ENCODE peak calls at places on chromosome 17, in ten cellular contexts. P is fibroblast of pulmonary artery, K is dorsolateral prefrontal cortex, Y is HFF-Myc, V is tibial artery, H is testis, Q is ascending aorta, M is left ventricle myocardium inferior, Z is IMR-90, A is neural progenitor cell. N is an unnamed sample.

GRCh38 chr17:36072431-36073121 is 8.5 kb downstream of the CCL18 start:
- DNase-seq in P (peak; percentile 36), K (no peak), Y (peak; percentile 2), V (peak; percentile 35), H (peak; percentile 73), Q (no peak), M (no peak), Z (peak; percentile 10), A (peak; percentile 86), N (no peak)

GRCh38 chr17:40341808-40342574 is 22.5 kb downstream of the GJD3 start:
- DNase-seq in P (peak; percentile 71), K (peak; percentile 81), Y (no peak), V (peak; percentile 79), H (peak; percentile 84), Q (no peak), M (peak; percentile 85), Z (peak; percentile 50), A (peak; percentile 84), N (no peak)

GRCh38 chr17:50954641-50955121 is 88.5 kb upstream of the TOB1 start:
- DNase-seq in P (no peak), K (no peak), Y (no peak), V (no peak), H (no peak), Q (no peak), M (no peak), Z (no peak), A (no peak), N (no peak)

GRCh38 chr17:10605221-10605783 is 51.8 kb downstream of the MYH3 start:
- DNase-seq in P (no peak), K (no peak), Y (no peak), V (no peak), H (no peak), Q (no peak), M (no peak), Z (no peak), A (no peak), N (no peak)

GRCh38 chr17:40399185-40399584 is 18.5 kb downstream of the TOP2A start:
- DNase-seq in P (peak; percentile 80), K (no peak), Y (peak; percentile 22), V (no peak), H (no peak), Q (no peak), M (no peak), Z (peak; percentile 74), A (peak; percentile 72), N (peak; percentile 12)

GRCh38 chr17:42787266-42787665 is 6.9 kb downstream of the WNK4 start:
- DNase-seq in P (no peak), K (no peak), Y (no peak), V (no peak), H (no peak), Q (no peak), M (no peak), Z (no peak), A (no peak), N (no peak)

GRCh38 chr17:74493381-74493833 is 27.0 kb downstream of the CD300A start:
- DNase-seq in P (peak; percentile 74), K (peak; percentile 71), Y (peak; percentile 22), V (peak; percentile 54), H (peak; percentile 80), Q (peak; percentile 21), M (peak; percentile 62), Z (peak; percentile 45), A (peak; percentile 87), N (no peak)

GRCh38 chr17:43907425-43907981 is at the start of gene MPP2:
- DNase-seq in P (peak; percentile 66), K (peak; percentile 92), Y (no peak), V (peak; percentile 76), H (peak; percentile 92), Q (no peak), M (peak; percentile 72), Z (peak; percentile 58), A (peak; percentile 95), N (no peak)

GRCh38 chr17:31582151-31582907 is 190.9 kb downstream of the RAB11FIP4 start:
- DNase-seq in P (peak; percentile 54), K (peak; percentile 60), Y (no peak), V (peak; percentile 72), H (peak; percentile 29), Q (peak; percentile 51), M (peak; percentile 62), Z (peak; percentile 36), A (no peak), N (no peak)

GRCh38 chr17:29133146-29133713 is 47.0 kb downstream of the MYO18A start:
- DNase-seq in P (peak; percentile 68), K (peak; percentile 85), Y (no peak), V (peak; percentile 67), H (no peak), Q (peak; percentile 72), M (peak; percentile 48), Z (peak; percentile 89), A (no peak), N (no peak)

GRCh38 chr17:45334231-45334630 is 17.4 kb upstream of the MAP3K14 start:
- DNase-seq in P (no peak), K (no peak), Y (no peak), V (no peak), H (no peak), Q (no peak), M (no peak), Z (no peak), A (no peak), N (no peak)

GRCh38 chr17:69502488-69502887 is 88.0 kb downstream of the MAP2K6 start:
- DNase-seq in P (no peak), K (no peak), Y (no peak), V (no peak), H (no peak), Q (no peak), M (no peak), Z (no peak), A (no peak), N (no peak)

GRCh38 chr17:69500911-69501429 is 86.5 kb downstream of the MAP2K6 start:
- DNase-seq in P (no peak), K (no peak), Y (no peak), V (no peak), H (no peak), Q (no peak), M (no peak), Z (no peak), A (no peak), N (no peak)

GRCh38 chr17:69503711-69504110 is 89.2 kb downstream of the MAP2K6 start:
- DNase-seq in P (no peak), K (no peak), Y (no peak), V (no peak), H (no peak), Q (no peak), M (no peak), Z (no peak), A (no peak), N (no peak)

GRCh38 chr17:69499301-69499700 is 84.8 kb downstream of the MAP2K6 start:
- DNase-seq in P (no peak), K (no peak), Y (no peak), V (no peak), H (no peak), Q (no peak), M (no peak), Z (no peak), A (no peak), N (no peak)

GRCh38 chr17:69501591-69502468 is 87.3 kb downstream of the MAP2K6 start:
- DNase-seq in P (peak; percentile 64), K (no peak), Y (peak; percentile 67), V (peak; percentile 34), H (peak; percentile 32), Q (no peak), M (no peak), Z (peak; percentile 90), A (peak; percentile 27), N (no peak)
- H3K4me3 ChIP-seq in P (peak overlapping the region; percentile 31), K (peak overlapping the region; percentile 55), Y (peak overlapping the region; percentile 38), V (peak overlapping the region; percentile 21), H (no peak overlapping the region), Q (peak overlapping the region; percentile 40), M (peak overlapping the region; percentile 43), Z (peak overlapping the region; percentile 2), A (no peak overlapping the region), N (no peak overlapping the region)

GRCh38 chr17:7560172-7561027 is 1.3 kb upstream of the SENP3 start:
- DNase-seq in P (peak; percentile 65), K (peak; percentile 65), Y (no peak), V (peak; percentile 42), H (peak; percentile 64), Q (no peak), M (peak; percentile 61), Z (peak; percentile 49), A (peak; percentile 90), N (no peak)
- TF ChIP-seq CTCF in P (peak; percentile 79), K (peak; percentile 14), Y (peak; percentile 72), V (peak; percentile 49), H (peak; percentile 31), Q (peak; percentile 54), M (peak; percentile 59), Z (peak; percentile 55), A (peak; percentile 71), N (peak; percentile 83)

GRCh38 chr17:1998426-1998784 is 26.7 kb downstream of the RTN4RL1 start:
- DNase-seq in P (no peak), K (no peak), Y (no peak), V (no peak), H (no peak), Q (no peak), M (no peak), Z (no peak), A (peak; percentile 51), N (no peak)
- H3K4me3 ChIP-seq in P (no peak overlapping the region), K (peak overlapping the region; percentile 69), Y (no peak overlapping the region), V (peak overlapping the region; percentile 57), H (peak overlapping the region; percentile 51), Q (peak overlapping the region; percentile 80), M (peak overlapping the region; percentile 63), Z (no peak overlapping the region), A (peak overlapping the region; percentile 62), N (no peak overlapping the region)

GRCh38 chr17:57740225-57740528 is 4.9 kb downstream of the CCDC182 start:
- DNase-seq in P (no peak), K (no peak), Y (no peak), V (no peak), H (no peak), Q (no peak), M (no peak), Z (no peak), A (no peak), N (no peak)
- TF ChIP-seq CTCF in P (no peak), K (no peak), Y (no peak), V (no peak), H (no peak), Q (no peak), M (no peak), Z (no peak), A (no peak), N (no peak)

DNA sequence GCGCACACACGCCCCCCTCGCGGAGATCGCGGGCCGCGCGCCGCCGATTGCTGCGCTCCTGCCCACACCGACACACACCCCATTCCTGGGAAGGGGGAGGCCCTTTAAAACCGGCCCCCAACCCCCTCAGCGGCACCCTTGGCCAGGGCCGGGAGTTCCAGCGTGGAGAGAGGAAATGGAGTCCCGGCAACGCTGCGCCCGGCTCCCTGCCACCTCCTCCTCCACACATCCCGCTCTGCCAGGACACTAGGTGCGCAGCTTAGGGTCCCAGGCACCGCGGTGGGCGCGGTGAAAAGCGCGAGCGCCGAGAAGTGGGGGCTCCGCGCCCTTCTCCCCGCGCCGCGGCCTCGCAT is 397 bp downstream of the CDC42EP4 start:
- DNase-seq in P (no peak), K (peak; percentile 56), Y (no peak), V (no peak), H (no peak), Q (no peak), M (peak; percentile 54), Z (no peak), A (no peak), N (no peak)
- H3K4me3 ChIP-seq in P (peak overlapping the region; percentile 97), K (peak overlapping the region; percentile 100), Y (peak overlapping the region; percentile 92), V (peak overlapping the region; percentile 76), H (peak overlapping the region; percentile 98), Q (peak overlapping the region; percentile 94), M (peak overlapping the region; percentile 81), Z (peak overlapping the region; percentile 76), A (peak overlapping the region; percentile 77), N (peak overlapping the region; percentile 96)